ENCODE peak calls at places on chromosomes 11 and 22, in five cellular contexts. W, X, A, L and C are unnamed samples.

GRCh38 chr11:16632295-16633200 is 105.9 kb upstream of the C11orf58 start:
- DNase-seq in L (no peak), X (peak; percentile 66), W (no peak), A (peak; percentile 7), C (no peak)

GRCh38 chr11:10349806-10350205 is 44.9 kb downstream of the ADM start:
- DNase-seq in W (no peak), A (no peak), L (no peak), X (no peak), C (no peak)

GRCh38 chr11:2724653-2725366 is 25.0 kb upstream of the KCNQ1OT1 start:
- DNase-seq in A (no peak), W (peak; percentile 51), X (no peak), L (no peak), C (no peak)

GRCh38 chr11:12508151-12508740 is 130.9 kb downstream of the PARVA start:
- DNase-seq in W (peak; percentile 83), A (no peak), L (no peak), X (no peak), C (no peak)

GRCh38 chr11:134118016-134118415 is 49.1 kb downstream of the JAM3 start:
- DNase-seq in X (no peak), A (no peak), W (no peak), L (no peak), C (no peak)

GRCh38 chr11:124415356-124415923 is 9.2 kb downstream of the OR8B4 start:
- DNase-seq in W (peak; percentile 55), A (peak; percentile 64), X (peak; percentile 69), L (no peak), C (peak; percentile 23)

GRCh38 chr22:32558681-32559355 is 84.2 kb downstream of the FBXO7 start:
- DNase-seq in X (peak; percentile 84), A (no peak), L (peak; percentile 8), W (peak; percentile 91), C (peak; percentile 90)

GRCh38 chr11:271316-271715 is 6.9 kb upstream of the NLRP6 start:
- DNase-seq in X (no peak), L (no peak), W (no peak), A (no peak), C (no peak)

GRCh38 chr11:104221455-104221854 is 57.5 kb upstream of the PDGFD start:
- DNase-seq in A (no peak), X (no peak), W (no peak), L (no peak), C (no peak)

GRCh38 chr22:50105529-50106100 is 15.8 kb downstream of the MOV10L1 start:
- DNase-seq in W (no peak), A (peak; percentile 81), X (no peak), L (peak; percentile 56), C (peak; percentile 36)

GRCh38 chr22:41216984-41217383 is 11.9 kb downstream of the L3MBTL2 start:
- DNase-seq in W (no peak), L (no peak), A (no peak), X (no peak), C (no peak)

GRCh38 chr11:63945482-63946163 is 6.8 kb downstream of the NAA40 start:
- DNase-seq in X (peak; percentile 87), W (peak; percentile 82), A (peak; percentile 62), L (peak; percentile 72), C (peak; percentile 81)

GRCh38 chr11:1917523-1918435 is 1.7 kb upstream of the TNNT3 start:
- DNase-seq in A (no peak), W (peak; percentile 38), X (no peak), L (no peak), C (no peak)

GRCh38 chr11:119144825-119145476 is 3.9 kb upstream of the ABCG4 start:
- DNase-seq in L (peak; percentile 60), A (peak; percentile 67), X (peak; percentile 83), W (peak; percentile 90), C (peak; percentile 88)

GRCh38 chr22:37472418-37473006 is 13.7 kb downstream of the MFNG start:
- DNase-seq in X (peak; percentile 54), L (peak; percentile 48), A (peak; percentile 55), W (peak; percentile 66), C (peak; percentile 32)

GRCh38 chr11:35234836-35235235 is 95.9 kb downstream of the CD44 start:
- DNase-seq in X (no peak), A (no peak), L (no peak), W (no peak), C (no peak)

GRCh38 chr22:23779083-23779482 is 6.4 kb downstream of the MMP11 start:
- DNase-seq in W (no peak), L (no peak), X (no peak), A (no peak), C (no peak)

GRCh38 chr22:42946551-42947198 is 68.3 kb downstream of the PACSIN2 start:
- DNase-seq in X (no peak), A (no peak), L (no peak), W (no peak), C (no peak)

GRCh38 chr22:21741790-21742189 is 6.2 kb upstream of the YPEL1 start:
- DNase-seq in X (no peak), W (no peak), A (no peak), L (no peak), C (no peak)

GRCh38 chr11:11290354-11290753 is 62.7 kb downstream of the CSNK2A3 start:
- DNase-seq in X (no peak), W (no peak), A (no peak), L (no peak), C (no peak)

GRCh38 chr11:63534895-63535461 is 1.6 kb upstream of the PLAAT4 start:
- DNase-seq in X (no peak), L (peak; percentile 43), W (no peak), A (no peak), C (no peak)

GRCh38 chr11:27239305-27239942 is 123.6 kb downstream of the CCDC34 start:
- DNase-seq in A (no peak), X (no peak), L (no peak), W (peak; percentile 62), C (no peak)

GRCh38 chr11:6468712-6469495 is 4.8 kb downstream of the TRIM3 start:
- DNase-seq in L (peak; percentile 45), A (peak; percentile 52), W (peak; percentile 83), X (peak; percentile 31), C (peak; percentile 48)

GRCh38 chr11:125942771-125943428 is 2.9 kb upstream of the VSIG10L2 start:
- DNase-seq in L (no peak), W (no peak), A (no peak), X (no peak), C (no peak)

GRCh38 chr11:45178890-45179663 is 32.6 kb downstream of the PRDM11 start:
- DNase-seq in X (no peak), L (no peak), A (no peak), W (no peak), C (peak; percentile 69)

GRCh38 chr11:96567193-96567592 is 177.4 kb downstream of the JRKL start:
- DNase-seq in W (no peak), L (no peak), X (no peak), A (no peak), C (no peak)

GRCh38 chr11:27524155-27524554 is 17.6 kb upstream of the LIN7C start:
- DNase-seq in A (no peak), L (no peak), W (peak; percentile 26), X (peak; percentile 35), C (peak; percentile 13)

GRCh38 chr11:85299247-85299646 is 327.9 kb downstream of the DLG2 start:
- DNase-seq in W (peak; percentile 14), L (no peak), A (no peak), X (peak; percentile 30), C (no peak)

GRCh38 chr11:115616941-115617340 is 112.7 kb upstream of the CADM1 start:
- DNase-seq in L (no peak), X (no peak), A (no peak), W (peak; percentile 60), C (no peak)

GRCh38 chr11:94706211-94706610 is 61.9 kb upstream of the AMOTL1 start:
- DNase-seq in W (peak; percentile 77), X (peak; percentile 74), A (no peak), L (no peak), C (peak; percentile 95)

GRCh38 chr11:28860898-28861297 is 752.7 kb downstream of the METTL15 start:
- DNase-seq in X (peak; percentile 70), L (no peak), W (peak; percentile 20), A (no peak), C (peak; percentile 29)